ENCODE peak calls at places on chromosomes 11 and 22, in eight cellular contexts. One of them, this sample, is unnamed.
A peak's percentile ranks its signal among the peaks of the same experiment; 100 is the strongest.

GRCh38 chr11:46977038-46977818 is 40.7 kb downstream of the CSTPP1 start:
- DNase-seq in activated CD4-positive, alpha-beta T cell treated with anti-CD3 and anti-CD28 coated beads, Interleukin-2, amount 10 ng/mL, durations not matched to agents 7 days and 5 days: no peak
- DNase-seq in non-pigmented ciliary epithelial cell: no peak
- DNase-seq in cardiac septum: no peak
- DNase-seq in NCI-H1436: no peak
- DNase-seq in ecto neural progenitor cell: peak; percentile 55
- DNase-seq in stimulated activated CD8-positive, alpha-beta memory T cell treated with anti-CD3 and anti-CD28 coated beads, Interleukin-12 subunit alpha, Interleukin-12 subunit beta, amount 100 ng/mL, for 4 hours: no peak
- DNase-seq in fibroblast of villous mesenchyme: no peak
- DNase-seq in this sample: no peak

GRCh38 chr11:76355172-76355571 is 25.8 kb downstream of the THAP12 start:
- DNase-seq in activated CD4-positive, alpha-beta T cell treated with anti-CD3 and anti-CD28 coated beads, Interleukin-2, amount 10 ng/mL, durations not matched to agents 7 days and 5 days: no peak
- DNase-seq in non-pigmented ciliary epithelial cell: no peak
- DNase-seq in cardiac septum: no peak
- DNase-seq in NCI-H1436: no peak
- DNase-seq in ecto neural progenitor cell: no peak
- DNase-seq in stimulated activated CD8-positive, alpha-beta memory T cell treated with anti-CD3 and anti-CD28 coated beads, Interleukin-12 subunit alpha, Interleukin-12 subunit beta, amount 100 ng/mL, for 4 hours: no peak
- DNase-seq in fibroblast of villous mesenchyme: no peak
- DNase-seq in this sample: no peak

GRCh38 chr11:50275133-50275532 is 242.5 kb downstream of the OR4C45 start:
- DNase-seq in activated CD4-positive, alpha-beta T cell treated with anti-CD3 and anti-CD28 coated beads, Interleukin-2, amount 10 ng/mL, durations not matched to agents 7 days and 5 days: no peak
- DNase-seq in non-pigmented ciliary epithelial cell: no peak
- DNase-seq in cardiac septum: no peak
- DNase-seq in NCI-H1436: no peak
- DNase-seq in ecto neural progenitor cell: no peak
- DNase-seq in stimulated activated CD8-positive, alpha-beta memory T cell treated with anti-CD3 and anti-CD28 coated beads, Interleukin-12 subunit alpha, Interleukin-12 subunit beta, amount 100 ng/mL, for 4 hours: no peak
- DNase-seq in fibroblast of villous mesenchyme: no peak
- DNase-seq in this sample: no peak

GRCh38 chr11:73414977-73415492 is 38.8 kb downstream of the RELT start:
- DNase-seq in activated CD4-positive, alpha-beta T cell treated with anti-CD3 and anti-CD28 coated beads, Interleukin-2, amount 10 ng/mL, durations not matched to agents 7 days and 5 days: no peak
- DNase-seq in non-pigmented ciliary epithelial cell: no peak
- DNase-seq in cardiac septum: no peak
- DNase-seq in NCI-H1436: no peak
- DNase-seq in ecto neural progenitor cell: no peak
- DNase-seq in stimulated activated CD8-positive, alpha-beta memory T cell treated with anti-CD3 and anti-CD28 coated beads, Interleukin-12 subunit alpha, Interleukin-12 subunit beta, amount 100 ng/mL, for 4 hours: no peak
- DNase-seq in fibroblast of villous mesenchyme: peak; percentile 90
- DNase-seq in this sample: no peak

GRCh38 chr11:75597636-75598035 is 35.6 kb downstream of the SERPINH1 start:
- DNase-seq in activated CD4-positive, alpha-beta T cell treated with anti-CD3 and anti-CD28 coated beads, Interleukin-2, amount 10 ng/mL, durations not matched to agents 7 days and 5 days: no peak
- DNase-seq in non-pigmented ciliary epithelial cell: no peak
- DNase-seq in cardiac septum: no peak
- DNase-seq in NCI-H1436: peak; percentile 13
- DNase-seq in ecto neural progenitor cell: peak; percentile 64
- DNase-seq in stimulated activated CD8-positive, alpha-beta memory T cell treated with anti-CD3 and anti-CD28 coated beads, Interleukin-12 subunit alpha, Interleukin-12 subunit beta, amount 100 ng/mL, for 4 hours: no peak
- DNase-seq in fibroblast of villous mesenchyme: no peak
- DNase-seq in this sample: no peak

GRCh38 chr22:44550666-44551491 is 52.8 kb upstream of the RTL6 start:
- DNase-seq in activated CD4-positive, alpha-beta T cell treated with anti-CD3 and anti-CD28 coated beads, Interleukin-2, amount 10 ng/mL, durations not matched to agents 7 days and 5 days: no peak
- DNase-seq in non-pigmented ciliary epithelial cell: peak; percentile 42
- DNase-seq in cardiac septum: peak; percentile 76
- DNase-seq in NCI-H1436: no peak
- DNase-seq in ecto neural progenitor cell: peak; percentile 48
- DNase-seq in stimulated activated CD8-positive, alpha-beta memory T cell treated with anti-CD3 and anti-CD28 coated beads, Interleukin-12 subunit alpha, Interleukin-12 subunit beta, amount 100 ng/mL, for 4 hours: no peak
- DNase-seq in fibroblast of villous mesenchyme: peak; percentile 94
- DNase-seq in this sample: peak; percentile 74

GRCh38 chr11:102398297-102398696 is 51.3 kb downstream of the BIRC2 start:
- DNase-seq in activated CD4-positive, alpha-beta T cell treated with anti-CD3 and anti-CD28 coated beads, Interleukin-2, amount 10 ng/mL, durations not matched to agents 7 days and 5 days: no peak
- DNase-seq in non-pigmented ciliary epithelial cell: no peak
- DNase-seq in cardiac septum: no peak
- DNase-seq in NCI-H1436: no peak
- DNase-seq in ecto neural progenitor cell: no peak
- DNase-seq in stimulated activated CD8-positive, alpha-beta memory T cell treated with anti-CD3 and anti-CD28 coated beads, Interleukin-12 subunit alpha, Interleukin-12 subunit beta, amount 100 ng/mL, for 4 hours: no peak
- DNase-seq in fibroblast of villous mesenchyme: no peak
- DNase-seq in this sample: no peak

GRCh38 chr22:33166206-33166605 is 108.0 kb upstream of the SYN3 start:
- DNase-seq in activated CD4-positive, alpha-beta T cell treated with anti-CD3 and anti-CD28 coated beads, Interleukin-2, amount 10 ng/mL, durations not matched to agents 7 days and 5 days: no peak
- DNase-seq in non-pigmented ciliary epithelial cell: no peak
- DNase-seq in cardiac septum: no peak
- DNase-seq in NCI-H1436: no peak
- DNase-seq in ecto neural progenitor cell: no peak
- DNase-seq in stimulated activated CD8-positive, alpha-beta memory T cell treated with anti-CD3 and anti-CD28 coated beads, Interleukin-12 subunit alpha, Interleukin-12 subunit beta, amount 100 ng/mL, for 4 hours: no peak
- DNase-seq in fibroblast of villous mesenchyme: no peak
- DNase-seq in this sample: no peak

GRCh38 chr11:2860636-2861035 is 24.9 kb downstream of the CDKN1C start:
- DNase-seq in activated CD4-positive, alpha-beta T cell treated with anti-CD3 and anti-CD28 coated beads, Interleukin-2, amount 10 ng/mL, durations not matched to agents 7 days and 5 days: no peak
- DNase-seq in non-pigmented ciliary epithelial cell: no peak
- DNase-seq in cardiac septum: no peak
- DNase-seq in NCI-H1436: no peak
- DNase-seq in ecto neural progenitor cell: no peak
- DNase-seq in stimulated activated CD8-positive, alpha-beta memory T cell treated with anti-CD3 and anti-CD28 coated beads, Interleukin-12 subunit alpha, Interleukin-12 subunit beta, amount 100 ng/mL, for 4 hours: no peak
- DNase-seq in fibroblast of villous mesenchyme: peak; percentile 75
- DNase-seq in this sample: no peak

GRCh38 chr11:119483341-119483880 is 60.4 kb upstream of the THY1 start:
- DNase-seq in activated CD4-positive, alpha-beta T cell treated with anti-CD3 and anti-CD28 coated beads, Interleukin-2, amount 10 ng/mL, durations not matched to agents 7 days and 5 days: no peak
- DNase-seq in non-pigmented ciliary epithelial cell: no peak
- DNase-seq in cardiac septum: peak; percentile 73
- DNase-seq in NCI-H1436: no peak
- DNase-seq in ecto neural progenitor cell: peak; percentile 38
- DNase-seq in stimulated activated CD8-positive, alpha-beta memory T cell treated with anti-CD3 and anti-CD28 coated beads, Interleukin-12 subunit alpha, Interleukin-12 subunit beta, amount 100 ng/mL, for 4 hours: no peak
- DNase-seq in fibroblast of villous mesenchyme: no peak
- DNase-seq in this sample: no peak

GRCh38 chr11:36454991-36455611 is 55.0 kb downstream of the TRAF6 start:
- DNase-seq in activated CD4-positive, alpha-beta T cell treated with anti-CD3 and anti-CD28 coated beads, Interleukin-2, amount 10 ng/mL, durations not matched to agents 7 days and 5 days: no peak
- DNase-seq in non-pigmented ciliary epithelial cell: no peak
- DNase-seq in cardiac septum: no peak
- DNase-seq in NCI-H1436: no peak
- DNase-seq in ecto neural progenitor cell: peak; percentile 82
- DNase-seq in stimulated activated CD8-positive, alpha-beta memory T cell treated with anti-CD3 and anti-CD28 coated beads, Interleukin-12 subunit alpha, Interleukin-12 subunit beta, amount 100 ng/mL, for 4 hours: no peak
- DNase-seq in fibroblast of villous mesenchyme: peak; percentile 45
- DNase-seq in this sample: no peak

GRCh38 chr11:74462009-74462408 is 5.3 kb downstream of the KCNE3 start:
- DNase-seq in activated CD4-positive, alpha-beta T cell treated with anti-CD3 and anti-CD28 coated beads, Interleukin-2, amount 10 ng/mL, durations not matched to agents 7 days and 5 days: no peak
- DNase-seq in non-pigmented ciliary epithelial cell: no peak
- DNase-seq in cardiac septum: peak; percentile 93
- DNase-seq in NCI-H1436: no peak
- DNase-seq in ecto neural progenitor cell: peak; percentile 63
- DNase-seq in stimulated activated CD8-positive, alpha-beta memory T cell treated with anti-CD3 and anti-CD28 coated beads, Interleukin-12 subunit alpha, Interleukin-12 subunit beta, amount 100 ng/mL, for 4 hours: no peak
- DNase-seq in fibroblast of villous mesenchyme: peak; percentile 75
- DNase-seq in this sample: peak; percentile 91

GRCh38 chr11:66713746-66714480 is 15.1 kb downstream of the SPTBN2 start:
- DNase-seq in activated CD4-positive, alpha-beta T cell treated with anti-CD3 and anti-CD28 coated beads, Interleukin-2, amount 10 ng/mL, durations not matched to agents 7 days and 5 days: no peak
- DNase-seq in non-pigmented ciliary epithelial cell: no peak
- DNase-seq in cardiac septum: no peak
- DNase-seq in NCI-H1436: no peak
- DNase-seq in ecto neural progenitor cell: no peak
- DNase-seq in stimulated activated CD8-positive, alpha-beta memory T cell treated with anti-CD3 and anti-CD28 coated beads, Interleukin-12 subunit alpha, Interleukin-12 subunit beta, amount 100 ng/mL, for 4 hours: no peak
- DNase-seq in fibroblast of villous mesenchyme: no peak
- DNase-seq in this sample: no peak